ENCODE peak calls at places on chromosomes 1 and 21, in nine cellular contexts. S is tibial nerve; R is stromal cell of bone marrow; X is stimulated activated CD4-positive, alpha-beta T cell treated with anti-CD3 and anti-CD28 coated beads, Interleukin-1b, Interleukin-23, amount 100 ng/mL, for 4 hours; L is transverse colon; V is RCC 7860; T is C1 segment of cervical spinal cord; J is HFFc6; M is NCI-H524. D is an unnamed sample.
A peak's percentile ranks its signal among the peaks of the same experiment; 100 is the strongest.

GRCh38 chr1:12586171-12586942 is 31.7 kb downstream of the DHRS3 start:
- DNase-seq in L (no peak), R (no peak), S (no peak), M (no peak), X (no peak), T (no peak), V (no peak), J (no peak), D (no peak)

GRCh38 chr1:11054666-11055065 is 5.2 kb downstream of the SRM start:
- DNase-seq in V (no peak), S (no peak), L (no peak), J (no peak), M (no peak), X (no peak), R (no peak), T (no peak), D (no peak)

GRCh38 chr1:214604543-214604942 is 1.5 kb downstream of the CENPF start:
- DNase-seq in T (no peak), V (peak; percentile 33), X (no peak), M (no peak), J (peak; percentile 45), R (no peak), S (no peak), L (no peak), D (no peak)

GRCh38 chr21:37047079-37047478 is 25.8 kb downstream of the PIGP start:
- DNase-seq in X (no peak), S (no peak), V (no peak), R (no peak), L (peak; percentile 82), M (no peak), T (no peak), J (no peak), D (no peak)

GRCh38 chr1:2523891-2524609 is 2.3 kb downstream of the PANK4 start:
- DNase-seq in V (no peak), S (no peak), M (no peak), R (no peak), T (no peak), X (no peak), J (no peak), L (peak; percentile 35), D (no peak)

GRCh38 chr1:45557422-45557944 is 6.9 kb downstream of the AKR1A1 start:
- DNase-seq in L (no peak), M (no peak), J (no peak), X (no peak), R (no peak), V (no peak), T (peak; percentile 4), S (no peak), D (no peak)

GRCh38 chr1:29939086-29939485 is 702.8 kb downstream of the PTPRU start:
- DNase-seq in X (no peak), V (no peak), M (no peak), R (no peak), T (no peak), J (no peak), S (no peak), L (no peak), D (no peak)

GRCh38 chr1:117636637-117637425 is 31.0 kb downstream of the TENT5C start:
- DNase-seq in M (no peak), V (no peak), L (no peak), R (no peak), S (no peak), X (no peak), T (no peak), J (no peak), D (no peak)

GRCh38 chr1:228923973-228924766 is 188.9 kb downstream of the RHOU start:
- DNase-seq in T (no peak), J (no peak), M (no peak), L (no peak), S (no peak), R (no peak), X (no peak), V (no peak), D (no peak)

GRCh38 chr1:23381233-23381885 is 11.7 kb upstream of the ZNF436 start:
- DNase-seq in R (no peak), L (no peak), X (no peak), V (no peak), S (no peak), M (no peak), J (no peak), T (no peak), D (no peak)

GRCh38 chr21:37367758-37368535 is 1.4 kb downstream of the DYRK1A start:
- DNase-seq in M (no peak), X (peak; percentile 8), J (peak; percentile 53), V (peak; percentile 39), L (peak; percentile 38), S (peak; percentile 25), T (peak; percentile 14), R (no peak), D (no peak)

GRCh38 chr1:10824821-10825540 is 28.5 kb upstream of the CASZ1 start:
- DNase-seq in L (no peak), M (no peak), X (no peak), T (no peak), S (no peak), V (peak; percentile 77), R (peak; percentile 20), J (peak; percentile 51), D (no peak)

GRCh38 chr1:2941040-2941439 is 80.2 kb upstream of the ACTRT2 start:
- DNase-seq in L (no peak), T (no peak), S (no peak), M (no peak), X (no peak), R (no peak), J (no peak), V (no peak), D (no peak)

GRCh38 chr1:205627956-205628355 is 3.9 kb downstream of the ELK4 start:
- DNase-seq in L (no peak), S (no peak), X (no peak), R (no peak), J (no peak), T (no peak), M (no peak), V (no peak), D (no peak)

GRCh38 chr1:41784516-41785279 is 134.0 kb downstream of the HIVEP3 start:
- DNase-seq in M (no peak), X (no peak), T (no peak), R (no peak), J (no peak), V (no peak), S (no peak), L (no peak), D (no peak)

GRCh38 chr1:1430114-1430982 is 5.1 kb upstream of the VWA1 start:
- DNase-seq in T (peak; percentile 10), M (peak; percentile 87), J (no peak), V (no peak), X (no peak), S (peak; percentile 46), L (no peak), R (peak; percentile 30), D (no peak)

GRCh38 chr1:14138135-14138506 is 438.1 kb downstream of the PRDM2 start:
- DNase-seq in X (no peak), S (no peak), V (peak; percentile 34), L (no peak), T (no peak), J (no peak), R (no peak), M (no peak), D (no peak)

GRCh38 chr21:45636459-45636858 is 7.1 kb upstream of the PCBP3 start:
- DNase-seq in V (no peak), L (no peak), S (no peak), R (no peak), T (no peak), X (no peak), J (no peak), M (no peak), D (no peak)

GRCh38 chr1:180057883-180058396 is 96.7 kb upstream of the QSOX1 start:
- DNase-seq in T (no peak), M (no peak), X (no peak), S (no peak), J (no peak), R (no peak), L (no peak), V (no peak), D (no peak)

GRCh38 chr1:47431534-47431933 is 6.3 kb upstream of the FOXD2 start:
- DNase-seq in L (no peak), S (no peak), R (peak; percentile 51), M (no peak), J (peak; percentile 45), V (no peak), X (no peak), T (no peak), D (no peak)

GRCh38 chr1:238677567-238677966 is 708.8 kb upstream of the CHRM3 start:
- DNase-seq in V (no peak), M (no peak), J (peak; percentile 53), R (no peak), X (no peak), T (no peak), S (no peak), L (no peak), D (no peak)

GRCh38 chr1:239067480-239067879 is 318.9 kb upstream of the CHRM3 start:
- DNase-seq in T (no peak), V (no peak), J (no peak), M (no peak), S (no peak), L (no peak), R (no peak), X (no peak), D (no peak)

GRCh38 chr1:89609781-89610456 is 23.0 kb upstream of the LRRC8C start:
- DNase-seq in L (no peak), M (no peak), J (no peak), X (no peak), T (no peak), V (no peak), S (no peak), R (no peak), D (no peak)

GRCh38 chr1:32948905-32949304 is 15.7 kb downstream of the RNF19B start:
- DNase-seq in M (no peak), J (no peak), X (no peak), V (peak; percentile 80), R (no peak), S (no peak), L (no peak), T (no peak), D (no peak)

GRCh38 chr1:22641906-22642636 is 1.4 kb upstream of the C1QC start:
- DNase-seq in S (peak; percentile 85), X (peak; percentile 61), V (no peak), L (peak; percentile 82), R (peak; percentile 13), T (peak; percentile 29), J (peak; percentile 25), M (peak; percentile 43), D (peak; percentile 25)

GRCh38 chr1:30058966-30059365 is 664.4 kb downstream of the MATN1 start:
- DNase-seq in S (no peak), R (peak; percentile 65), M (no peak), T (no peak), X (no peak), L (no peak), V (peak; percentile 40), J (peak; percentile 94), D (no peak)

GRCh38 chr1:119045091-119045746 is 57.1 kb upstream of the TBX15 start:
- DNase-seq in T (no peak), V (no peak), L (no peak), J (no peak), M (no peak), X (no peak), R (no peak), S (no peak), D (no peak)

GRCh38 chr21:23401278-23401677 is 2206.0 kb downstream of the MRPL39 start:
- DNase-seq in L (no peak), R (no peak), S (no peak), T (no peak), M (peak; percentile 51), V (peak; percentile 15), J (no peak), X (no peak), D (no peak)

GRCh38 chr1:34925730-34926129 is 3.7 kb downstream of the DLGAP3 start:
- DNase-seq in V (no peak), S (no peak), M (no peak), X (no peak), R (no peak), L (no peak), T (no peak), J (no peak), D (no peak)

GRCh38 chr1:89453123-89453972 is 71.3 kb upstream of the LRRC8B start:
- DNase-seq in L (no peak), V (no peak), T (no peak), S (no peak), J (no peak), R (no peak), X (no peak), M (no peak), D (no peak)

GRCh38 chr1:155801149-155801548 is 55.9 kb downstream of the GON4L start:
- DNase-seq in R (peak; percentile 21), J (peak; percentile 48), T (no peak), V (no peak), X (no peak), S (no peak), M (no peak), L (no peak), D (no peak)